ENCODE peak calls at places on chromosome 5, in seven cellular contexts. One of them, this sample, is unnamed.

GRCh38 chr5:132704875-132705274 is 31.1 kb downstream of the IL4 start:
- DNase-seq in A549: peak; percentile 17
- DNase-seq in Peyer's patch: no peak
- DNase-seq in heart right ventricle: no peak
- DNase-seq in body of pancreas: no peak
- DNase-seq in BJ: no peak
- DNase-seq in cardiac fibroblast: peak; percentile 25
- DNase-seq in this sample: no peak

GRCh38 chr5:167998148-167998767 is 293.2 kb upstream of the WWC1 start:
- DNase-seq in A549: no peak
- DNase-seq in Peyer's patch: no peak
- DNase-seq in heart right ventricle: no peak
- DNase-seq in body of pancreas: no peak
- DNase-seq in BJ: no peak
- DNase-seq in cardiac fibroblast: no peak
- DNase-seq in this sample: no peak

GRCh38 chr5:114192108-114192507 is 169.8 kb upstream of the KCNN2 start:
- DNase-seq in A549: no peak
- DNase-seq in Peyer's patch: no peak
- DNase-seq in heart right ventricle: no peak
- DNase-seq in body of pancreas: no peak
- DNase-seq in BJ: no peak
- DNase-seq in cardiac fibroblast: no peak
- DNase-seq in this sample: peak; percentile 3

GRCh38 chr5:4555739-4556285 is 584.3 kb upstream of the ADAMTS16 start:
- DNase-seq in A549: no peak
- DNase-seq in Peyer's patch: no peak
- DNase-seq in heart right ventricle: no peak
- DNase-seq in body of pancreas: no peak
- DNase-seq in BJ: no peak
- DNase-seq in cardiac fibroblast: no peak
- DNase-seq in this sample: no peak

GRCh38 chr5:170749911-170750431 is 33.6 kb upstream of the GABRP start:
- DNase-seq in A549: no peak
- DNase-seq in Peyer's patch: peak; percentile 46
- DNase-seq in heart right ventricle: no peak
- DNase-seq in body of pancreas: no peak
- DNase-seq in BJ: no peak
- DNase-seq in cardiac fibroblast: no peak
- DNase-seq in this sample: no peak

GRCh38 chr5:852431-853401 is 1.9 kb upstream of the ZDHHC11 start:
- DNase-seq in A549: no peak
- DNase-seq in Peyer's patch: no peak
- DNase-seq in heart right ventricle: peak; percentile 9
- DNase-seq in body of pancreas: no peak
- DNase-seq in BJ: no peak
- DNase-seq in cardiac fibroblast: no peak
- DNase-seq in this sample: no peak

GRCh38 chr5:31934156-31934555 is 240.0 kb downstream of the GOLPH3 start:
- DNase-seq in A549: no peak
- DNase-seq in Peyer's patch: no peak
- DNase-seq in heart right ventricle: no peak
- DNase-seq in body of pancreas: no peak
- DNase-seq in BJ: no peak
- DNase-seq in cardiac fibroblast: no peak
- DNase-seq in this sample: no peak

GRCh38 chr5:177310757-177311173 is 933 bp downstream of the MXD3 start:
- DNase-seq in A549: no peak
- DNase-seq in Peyer's patch: peak; percentile 77
- DNase-seq in heart right ventricle: no peak
- DNase-seq in body of pancreas: no peak
- DNase-seq in BJ: no peak
- DNase-seq in cardiac fibroblast: peak; percentile 35
- DNase-seq in this sample: no peak

GRCh38 chr5:610744-611730 is 1.1 kb upstream of the CEP72 start:
- DNase-seq in A549: no peak
- DNase-seq in Peyer's patch: peak; percentile 31
- DNase-seq in heart right ventricle: no peak
- DNase-seq in body of pancreas: no peak
- DNase-seq in BJ: no peak
- DNase-seq in cardiac fibroblast: no peak
- DNase-seq in this sample: no peak

GRCh38 chr5:1488882-1489680 is 34.7 kb downstream of the LPCAT1 start:
- DNase-seq in A549: no peak
- DNase-seq in Peyer's patch: no peak
- DNase-seq in heart right ventricle: no peak
- DNase-seq in body of pancreas: no peak
- DNase-seq in BJ: peak; percentile 39
- DNase-seq in cardiac fibroblast: peak; percentile 72
- DNase-seq in this sample: peak; percentile 28

GRCh38 chr5:129716235-129717030 is 31.5 kb upstream of the MINAR2 start:
- DNase-seq in A549: no peak
- DNase-seq in Peyer's patch: no peak
- DNase-seq in heart right ventricle: no peak
- DNase-seq in body of pancreas: no peak
- DNase-seq in BJ: no peak
- DNase-seq in cardiac fibroblast: peak; percentile 7
- DNase-seq in this sample: no peak

GRCh38 chr5:160271396-160271795 is 41.0 kb downstream of the CCNJL start:
- DNase-seq in A549: no peak
- DNase-seq in Peyer's patch: no peak
- DNase-seq in heart right ventricle: no peak
- DNase-seq in body of pancreas: no peak
- DNase-seq in BJ: no peak
- DNase-seq in cardiac fibroblast: no peak
- DNase-seq in this sample: no peak

GRCh38 chr5:72936893-72937292 is 18.9 kb upstream of the FCHO2 start:
- DNase-seq in A549: no peak
- DNase-seq in Peyer's patch: no peak
- DNase-seq in heart right ventricle: no peak
- DNase-seq in body of pancreas: no peak
- DNase-seq in BJ: no peak
- DNase-seq in cardiac fibroblast: no peak
- DNase-seq in this sample: no peak

GRCh38 chr5:33675958-33676464 is 215.8 kb downstream of the ADAMTS12 start:
- DNase-seq in A549: no peak
- DNase-seq in Peyer's patch: no peak
- DNase-seq in heart right ventricle: no peak
- DNase-seq in body of pancreas: no peak
- DNase-seq in BJ: no peak
- DNase-seq in cardiac fibroblast: no peak
- DNase-seq in this sample: no peak

GRCh38 chr5:35313296-35313695 is 83.0 kb upstream of the PRLR start:
- DNase-seq in A549: no peak
- DNase-seq in Peyer's patch: no peak
- DNase-seq in heart right ventricle: no peak
- DNase-seq in body of pancreas: no peak
- DNase-seq in BJ: peak; percentile 58
- DNase-seq in cardiac fibroblast: peak; percentile 52
- DNase-seq in this sample: peak; percentile 71

GRCh38 chr5:27276119-27276518 is 237.7 kb upstream of the CDH9 start:
- DNase-seq in A549: no peak
- DNase-seq in Peyer's patch: no peak
- DNase-seq in heart right ventricle: no peak
- DNase-seq in body of pancreas: no peak
- DNase-seq in BJ: no peak
- DNase-seq in cardiac fibroblast: no peak
- DNase-seq in this sample: no peak

GRCh38 chr5:180608572-180609310 is 17.4 kb upstream of the SCGB3A1 start:
- DNase-seq in A549: no peak
- DNase-seq in Peyer's patch: no peak
- DNase-seq in heart right ventricle: peak; percentile 5
- DNase-seq in body of pancreas: no peak
- DNase-seq in BJ: no peak
- DNase-seq in cardiac fibroblast: no peak
- DNase-seq in this sample: no peak

GRCh38 chr5:30764704-30765103 is 428.8 kb upstream of the CDH6 start:
- DNase-seq in A549: no peak
- DNase-seq in Peyer's patch: no peak
- DNase-seq in heart right ventricle: no peak
- DNase-seq in body of pancreas: no peak
- DNase-seq in BJ: no peak
- DNase-seq in cardiac fibroblast: no peak
- DNase-seq in this sample: no peak

GRCh38 chr5:1300581-1301083 is 5.8 kb upstream of the TERT start:
- DNase-seq in A549: no peak
- DNase-seq in Peyer's patch: peak; percentile 36
- DNase-seq in heart right ventricle: no peak
- DNase-seq in body of pancreas: no peak
- DNase-seq in BJ: no peak
- DNase-seq in cardiac fibroblast: no peak
- DNase-seq in this sample: no peak

GRCh38 chr5:147339313-147339712 is 104.5 kb downstream of the STK32A start:
- DNase-seq in A549: peak; percentile 7
- DNase-seq in Peyer's patch: no peak
- DNase-seq in heart right ventricle: no peak
- DNase-seq in body of pancreas: no peak
- DNase-seq in BJ: no peak
- DNase-seq in cardiac fibroblast: no peak
- DNase-seq in this sample: no peak

GRCh38 chr5:116864838-116865190 is 290.2 kb upstream of the SEMA6A start:
- DNase-seq in A549: no peak
- DNase-seq in Peyer's patch: no peak
- DNase-seq in heart right ventricle: no peak
- DNase-seq in body of pancreas: no peak
- DNase-seq in BJ: no peak
- DNase-seq in cardiac fibroblast: no peak
- DNase-seq in this sample: no peak

DNA sequence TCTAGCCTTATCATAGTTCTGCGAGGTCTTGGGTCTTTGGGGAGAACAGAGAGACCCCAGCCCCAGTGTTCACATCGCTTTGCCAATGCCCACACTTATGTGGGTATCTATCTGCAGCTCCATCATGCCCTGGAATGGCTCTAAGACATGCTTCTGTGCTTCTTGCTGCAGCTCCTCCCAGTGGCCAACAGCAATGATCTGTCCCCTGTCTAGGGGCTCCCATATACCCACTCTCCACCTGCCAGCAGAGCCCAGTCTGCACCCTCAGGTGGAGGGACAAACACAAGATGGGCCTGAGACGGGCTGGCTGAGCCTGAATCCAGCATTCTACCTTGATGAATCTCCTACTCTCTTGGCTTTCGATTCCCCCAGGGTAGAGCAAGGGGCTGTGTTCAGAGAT is 14.6 kb upstream of the DAP start:
- DNase-seq in A549: no peak
- DNase-seq in Peyer's patch: no peak
- DNase-seq in heart right ventricle: no peak
- DNase-seq in body of pancreas: no peak
- DNase-seq in BJ: no peak
- DNase-seq in cardiac fibroblast: no peak
- DNase-seq in this sample: no peak
- TF ChIP-seq CTCF in A549: no peak
- TF ChIP-seq CTCF in Peyer's patch: no peak
- TF ChIP-seq CTCF in heart right ventricle: no peak
- TF ChIP-seq CTCF in body of pancreas: no peak
- TF ChIP-seq CTCF in BJ: no peak
- TF ChIP-seq CTCF in cardiac fibroblast: no peak
- TF ChIP-seq CTCF in this sample: no peak

GRCh38 chr5:138282918-138283742 is 8.7 kb upstream of the GFRA3 start:
- DNase-seq in A549: peak; percentile 76
- DNase-seq in Peyer's patch: no peak
- DNase-seq in heart right ventricle: no peak
- DNase-seq in body of pancreas: peak; percentile 46
- DNase-seq in BJ: peak; percentile 4
- DNase-seq in cardiac fibroblast: peak; percentile 84
- DNase-seq in this sample: peak; percentile 24
- TF ChIP-seq CTCF in A549: peak; percentile 61
- TF ChIP-seq CTCF in Peyer's patch: peak; percentile 35
- TF ChIP-seq CTCF in heart right ventricle: peak; percentile 28
- TF ChIP-seq CTCF in body of pancreas: peak; percentile 60
- TF ChIP-seq CTCF in BJ: peak; percentile 66
- TF ChIP-seq CTCF in cardiac fibroblast: peak; percentile 55
- TF ChIP-seq CTCF in this sample: peak; percentile 73

GRCh38 chr5:145923405-145923804 is 13.0 kb upstream of the SH3RF2 start:
- DNase-seq in A549: no peak
- DNase-seq in Peyer's patch: no peak
- DNase-seq in heart right ventricle: no peak
- DNase-seq in body of pancreas: no peak
- DNase-seq in BJ: no peak
- DNase-seq in cardiac fibroblast: no peak
- DNase-seq in this sample: no peak

GRCh38 chr5:145922059-145922458 is 14.3 kb upstream of the SH3RF2 start:
- DNase-seq in A549: no peak
- DNase-seq in Peyer's patch: no peak
- DNase-seq in heart right ventricle: no peak
- DNase-seq in body of pancreas: no peak
- DNase-seq in BJ: no peak
- DNase-seq in cardiac fibroblast: no peak
- DNase-seq in this sample: no peak

GRCh38 chr5:145919413-145919812 is 17.0 kb upstream of the SH3RF2 start:
- DNase-seq in A549: no peak
- DNase-seq in Peyer's patch: no peak
- DNase-seq in heart right ventricle: no peak
- DNase-seq in body of pancreas: no peak
- DNase-seq in BJ: no peak
- DNase-seq in cardiac fibroblast: no peak
- DNase-seq in this sample: no peak

GRCh38 chr5:145920542-145921210 is 15.7 kb upstream of the SH3RF2 start:
- DNase-seq in A549: no peak
- DNase-seq in Peyer's patch: no peak
- DNase-seq in heart right ventricle: no peak
- DNase-seq in body of pancreas: no peak
- DNase-seq in BJ: no peak
- DNase-seq in cardiac fibroblast: no peak
- DNase-seq in this sample: no peak

GRCh38 chr5:145921211-145921610 is 15.2 kb upstream of the SH3RF2 start:
- DNase-seq in A549: no peak
- DNase-seq in Peyer's patch: no peak
- DNase-seq in heart right ventricle: no peak
- DNase-seq in body of pancreas: no peak
- DNase-seq in BJ: no peak
- DNase-seq in cardiac fibroblast: peak; percentile 24
- DNase-seq in this sample: no peak
- TF ChIP-seq CTCF in A549: no peak
- TF ChIP-seq CTCF in Peyer's patch: no peak
- TF ChIP-seq CTCF in heart right ventricle: no peak
- TF ChIP-seq CTCF in body of pancreas: no peak
- TF ChIP-seq CTCF in BJ: no peak
- TF ChIP-seq CTCF in cardiac fibroblast: no peak
- TF ChIP-seq CTCF in this sample: no peak

GRCh38 chr5:119411935-119412623 is 40.2 kb upstream of the HSD17B4 start:
- DNase-seq in A549: peak; percentile 78
- DNase-seq in Peyer's patch: peak; percentile 84
- DNase-seq in heart right ventricle: peak; percentile 21
- DNase-seq in body of pancreas: peak; percentile 63
- DNase-seq in BJ: no peak
- DNase-seq in cardiac fibroblast: peak; percentile 84
- DNase-seq in this sample: no peak

GRCh38 chr5:119410448-119411170 is 41.7 kb upstream of the HSD17B4 start:
- DNase-seq in A549: no peak
- DNase-seq in Peyer's patch: no peak
- DNase-seq in heart right ventricle: no peak
- DNase-seq in body of pancreas: no peak
- DNase-seq in BJ: no peak
- DNase-seq in cardiac fibroblast: peak; percentile 27
- DNase-seq in this sample: no peak

GRCh38 chr5:119406551-119406950 is 45.7 kb upstream of the HSD17B4 start:
- DNase-seq in A549: no peak
- DNase-seq in Peyer's patch: no peak
- DNase-seq in heart right ventricle: no peak
- DNase-seq in body of pancreas: no peak
- DNase-seq in BJ: no peak
- DNase-seq in cardiac fibroblast: no peak
- DNase-seq in this sample: no peak

GRCh38 chr5:119411291-119411934 is 40.9 kb upstream of the HSD17B4 start:
- DNase-seq in A549: no peak
- DNase-seq in Peyer's patch: no peak
- DNase-seq in heart right ventricle: no peak
- DNase-seq in body of pancreas: no peak
- DNase-seq in BJ: no peak
- DNase-seq in cardiac fibroblast: peak; percentile 58
- DNase-seq in this sample: no peak

GRCh38 chr5:119409235-119409815 is 43.0 kb upstream of the HSD17B4 start:
- DNase-seq in A549: peak; percentile 14
- DNase-seq in Peyer's patch: no peak
- DNase-seq in heart right ventricle: no peak
- DNase-seq in body of pancreas: no peak
- DNase-seq in BJ: no peak
- DNase-seq in cardiac fibroblast: no peak
- DNase-seq in this sample: no peak
- TF ChIP-seq CTCF in A549: no peak
- TF ChIP-seq CTCF in Peyer's patch: peak; percentile 11
- TF ChIP-seq CTCF in heart right ventricle: no peak
- TF ChIP-seq CTCF in body of pancreas: no peak
- TF ChIP-seq CTCF in BJ: no peak
- TF ChIP-seq CTCF in cardiac fibroblast: no peak
- TF ChIP-seq CTCF in this sample: no peak

This sample was measured in AG09309.